ENCODE peak calls at places on chromosome 9, in seven cellular contexts. F is fibroblast of pulmonary artery, C is progenitor cell of endocrine pancreas, G is ovary, T is AG09319, B is brain microvascular endothelial cell, S is Caco-2. O is an unnamed sample.

GRCh38 chr9:79673614-79674013 is 101.8 kb downstream of the TLE4 start:
- DNase-seq in B (no peak), G (no peak), F (no peak), C (no peak), S (no peak), T (no peak), O (no peak)

GRCh38 chr9:72538926-72539702 is 17.7 kb downstream of the TMC1 start:
- DNase-seq in S (no peak), G (no peak), B (no peak), T (no peak), C (no peak), F (no peak), O (no peak)

GRCh38 chr9:71729816-71730526 is 38.3 kb downstream of the CEMIP2 start:
- DNase-seq in G (no peak), C (no peak), F (no peak), T (no peak), S (no peak), B (no peak), O (no peak)

GRCh38 chr9:108271646-108272349 is 584.0 kb downstream of the ACTL7B start:
- DNase-seq in T (peak), C (peak), B (peak), F (peak), S (peak), G (peak), O (no peak)

GRCh38 chr9:98248737-98249474 is 6.5 kb downstream of the TBC1D2 start:
- DNase-seq in C (no peak), F (peak), B (peak), G (peak), T (peak), S (peak), O (no peak)

GRCh38 chr9:68577778-68578591 is 37.3 kb upstream of the TMEM252 start:
- DNase-seq in C (no peak), S (no peak), T (no peak), G (no peak), F (no peak), B (no peak), O (no peak)

GRCh38 chr9:136170291-136170901 is 34.5 kb downstream of the LHX3 start:
- DNase-seq in B (no peak), T (no peak), S (no peak), C (peak), F (peak), G (peak), O (peak)

GRCh38 chr9:90905822-90906221 is 104.2 kb downstream of the SYK start:
- DNase-seq in S (no peak), C (no peak), B (no peak), T (no peak), F (no peak), G (no peak), O (no peak)

GRCh38 chr9:129703667-129704355 is 38.4 kb downstream of the PRRX2 start:
- DNase-seq in G (peak), S (no peak), C (no peak), T (peak), F (peak), B (no peak), O (no peak)

GRCh38 chr9:134045841-134046544 is 20.7 kb downstream of the BRD3OS start:
- DNase-seq in S (no peak), F (no peak), C (no peak), T (no peak), G (no peak), B (no peak), O (no peak)

GRCh38 chr9:127742435-127743088 is 7.5 kb upstream of the TOR2A start:
- DNase-seq in G (peak), B (no peak), S (peak), T (peak), F (peak), C (peak), O (no peak)

GRCh38 chr9:103755986-103756385 is 338.1 kb upstream of the SMC2 start:
- DNase-seq in T (no peak), C (no peak), G (no peak), F (no peak), S (no peak), B (no peak), O (no peak)

GRCh38 chr9:69056416-69056815 is 20.9 kb downstream of the FXN start:
- DNase-seq in G (no peak), C (no peak), S (no peak), B (no peak), T (no peak), F (no peak), O (no peak)

GRCh38 chr9:129138476-129139232 is 27.4 kb downstream of the PTPA start:
- DNase-seq in B (no peak), G (peak), F (peak), C (no peak), T (no peak), S (no peak), O (no peak)

GRCh38 chr9:90142580-90142979 is 500.0 kb downstream of the DIRAS2 start:
- DNase-seq in S (peak), C (no peak), T (peak), F (peak), G (no peak), B (peak), O (no peak)

GRCh38 chr9:88989961-88990570 is 1.2 kb upstream of the S1PR3 start:
- DNase-seq in T (no peak), C (no peak), S (no peak), F (no peak), B (no peak), G (no peak), O (no peak)

GRCh38 chr9:88988796-88989641 is 2.2 kb upstream of the S1PR3 start:
- DNase-seq in F (peak), G (no peak), C (no peak), T (no peak), S (no peak), B (no peak), O (no peak)

GRCh38 chr9:88992556-88992955 is 1.3 kb downstream of the S1PR3 start:
- DNase-seq in B (no peak), T (no peak), C (no peak), S (no peak), F (no peak), G (no peak), O (no peak)

GRCh38 chr9:88991066-88992030 is at the start of gene S1PR3:
- DNase-seq in G (peak), B (no peak), F (no peak), T (no peak), S (peak), C (peak), O (no peak)

DNA sequence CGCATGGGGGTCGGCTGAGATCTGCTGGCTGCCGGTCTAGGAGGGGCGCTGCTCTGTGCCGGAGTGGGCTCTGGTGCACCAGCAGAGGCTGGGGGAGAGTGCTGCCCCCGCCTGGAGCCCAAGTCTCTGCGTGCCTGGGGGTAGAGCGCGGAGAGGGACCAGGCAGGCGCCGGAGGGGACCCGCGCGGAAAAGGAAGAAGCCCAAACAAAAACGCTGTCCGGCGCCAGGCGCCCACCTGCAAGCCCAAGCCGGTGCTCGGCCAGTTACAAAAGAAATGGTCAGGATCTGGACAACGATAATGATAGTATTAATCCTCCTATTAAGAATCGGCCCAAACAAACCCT is 575 bp upstream of the S1PR3 start:
- DNase-seq in G (no peak), C (peak), B (no peak), T (no peak), F (no peak), S (no peak), O (no peak)
- TF ChIP-seq CTCF in G (no peak), C (peak), B (peak), T (peak), F (no peak), S (no peak), O (no peak)

GRCh38 chr9:84939766-84940165 is 270.2 kb downstream of the NTRK2 start:
- DNase-seq in F (no peak), B (no peak), G (no peak), S (no peak), C (no peak), T (no peak), O (no peak)

GRCh38 chr9:84940294-84940693 is 270.8 kb downstream of the NTRK2 start:
- DNase-seq in B (no peak), S (no peak), G (no peak), F (no peak), T (no peak), C (no peak), O (no peak)

GRCh38 chr9:84932915-84933527 is 263.5 kb downstream of the NTRK2 start:
- DNase-seq in B (no peak), T (no peak), C (no peak), F (no peak), G (no peak), S (no peak), O (no peak)

GRCh38 chr9:84935528-84936117 is 266.1 kb downstream of the NTRK2 start:
- DNase-seq in G (no peak), S (no peak), T (no peak), B (no peak), C (no peak), F (no peak), O (no peak)

DNA sequence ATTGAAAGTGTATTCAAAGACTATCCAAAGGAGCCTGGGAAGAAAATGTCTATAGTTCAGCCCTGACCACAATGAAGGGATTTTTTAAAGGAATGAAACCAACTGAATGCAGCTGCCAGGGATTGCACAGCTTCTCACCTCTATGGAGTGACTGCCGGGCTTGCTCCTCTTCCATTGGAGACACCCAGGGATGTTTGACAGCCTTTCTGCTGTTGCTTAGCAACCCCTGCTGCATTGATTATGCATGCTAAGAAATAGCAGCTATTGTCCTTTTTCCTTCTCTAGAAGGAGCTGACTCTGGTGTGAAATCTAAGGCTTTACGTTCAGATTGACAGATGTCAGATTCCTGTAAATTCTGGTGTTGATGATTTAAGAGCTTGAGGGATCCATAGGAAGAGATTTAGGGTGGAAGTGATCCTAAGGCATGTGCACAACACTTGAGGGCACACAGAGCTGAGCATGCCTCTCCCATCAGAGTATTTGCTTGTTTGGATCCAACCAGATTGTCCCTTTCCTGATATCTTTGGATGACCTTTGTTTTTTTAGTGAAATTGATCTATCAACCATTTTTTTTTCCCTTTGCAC is 267.6 kb downstream of the NTRK2 start:
- DNase-seq in C (no peak), G (no peak), B (no peak), F (no peak), T (no peak), S (no peak), O (no peak)
- TF ChIP-seq CTCF in C (no peak), G (no peak), B (no peak), F (no peak), T (no peak), S (no peak), O (no peak)

DNA sequence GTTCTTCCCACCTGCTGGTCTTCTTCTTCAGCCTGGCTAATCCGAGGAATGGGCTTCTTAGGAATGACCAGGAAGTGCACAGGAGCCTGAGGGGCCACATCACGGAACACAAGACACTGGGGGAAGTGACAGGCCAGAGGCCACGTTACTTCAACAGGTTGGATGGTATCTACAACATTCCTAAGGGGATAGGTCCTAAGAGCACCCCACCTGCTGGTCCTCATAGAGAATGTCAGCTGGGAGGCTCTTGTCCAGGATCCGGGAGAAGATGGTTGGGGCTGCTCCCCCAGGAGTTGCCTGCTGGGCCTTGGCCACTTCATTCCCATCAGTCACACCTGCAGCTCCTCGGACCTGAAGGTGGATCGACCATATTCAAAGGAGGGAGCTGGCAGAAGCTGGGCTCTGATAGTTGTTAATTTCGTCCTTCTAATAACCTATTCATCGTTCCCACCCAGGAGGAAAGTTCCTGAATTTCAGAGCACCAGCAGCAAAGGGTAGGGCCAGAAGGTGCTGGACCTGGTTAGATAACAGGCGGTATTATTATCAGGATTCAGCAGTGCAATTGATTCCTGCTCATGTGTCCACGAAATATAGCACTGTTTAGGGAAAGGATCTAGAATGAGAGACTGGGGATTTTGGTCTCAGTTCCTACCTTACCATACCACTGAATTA is 1.3 kb downstream of the HINT2 start:
- DNase-seq in F (peak), G (no peak), S (peak), C (no peak), T (no peak), B (no peak), O (no peak)
- TF ChIP-seq CTCF in F (peak), G (no peak), S (peak), C (peak), T (peak), B (peak), O (no peak)

DNA sequence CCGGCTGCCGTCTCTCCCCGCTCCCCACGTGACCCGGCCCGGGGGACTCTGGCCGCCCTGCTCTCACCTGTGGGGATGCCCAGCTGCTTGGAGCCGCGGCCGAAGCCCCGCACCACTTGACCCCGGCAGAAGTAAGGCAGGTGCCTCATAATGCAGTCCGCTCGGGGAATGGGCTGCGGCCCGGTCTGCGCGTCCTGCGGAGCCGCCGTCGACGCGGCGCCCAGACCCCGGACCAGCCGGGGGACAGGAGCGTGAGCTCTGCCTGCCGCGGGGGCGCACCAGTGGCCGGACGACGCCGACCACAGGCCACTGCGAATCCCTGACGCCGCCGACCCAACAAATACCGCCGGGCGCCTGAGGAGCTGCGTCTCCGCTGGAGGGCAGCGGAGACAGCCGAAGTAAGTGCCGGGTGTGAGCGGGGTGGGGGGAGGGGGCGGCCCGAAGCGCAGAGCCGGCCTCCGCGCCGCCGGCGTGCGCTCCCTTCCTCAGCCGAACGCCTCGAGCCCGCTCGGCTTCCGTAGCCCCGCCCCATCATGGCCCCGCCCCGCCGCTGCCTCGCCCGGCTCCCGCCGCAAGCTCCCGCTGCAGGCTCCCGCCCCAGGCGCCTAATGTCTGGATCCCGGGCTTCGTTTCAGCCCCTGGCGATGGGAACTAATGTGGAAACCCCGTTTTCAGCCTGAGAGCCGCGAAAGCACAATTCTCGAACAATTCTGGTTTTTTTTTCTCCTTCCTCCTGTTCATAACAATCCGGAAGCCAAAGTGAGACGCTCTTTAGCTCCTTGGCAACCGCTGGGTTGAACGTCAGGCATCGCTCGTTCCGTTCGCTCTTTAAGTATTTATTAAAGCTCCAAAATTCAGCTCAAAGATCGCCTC is at the start of gene RFK:
- DNase-seq in T (peak), B (peak), S (peak), G (peak), C (peak), F (peak), O (peak)
- TF ChIP-seq CTCF in T (peak), B (peak), S (no peak), G (no peak), C (peak), F (peak), O (no peak)

GRCh38 chr9:115193777-115194176 is 75.8 kb upstream of the TNC start:
- DNase-seq in C (no peak), T (no peak), B (no peak), G (no peak), F (no peak), S (no peak), O (no peak)
- TF ChIP-seq CTCF in C (no peak), T (no peak), B (no peak), G (no peak), F (no peak), S (no peak), O (no peak)

GRCh38 chr9:114587345-114588149 is at the start of gene ATP6V1G1:
- DNase-seq in G (peak), S (peak), F (peak), T (peak), B (peak), C (peak), O (peak)
- TF ChIP-seq CTCF in G (no peak), S (no peak), F (peak), T (peak), B (no peak), C (peak), O (no peak)

GRCh38 chr9:17837931-17838330 is 259.1 kb downstream of the SH3GL2 start:
- DNase-seq in B (no peak), C (no peak), G (no peak), F (peak), S (no peak), T (no peak), O (no peak)
- TF ChIP-seq CTCF in B (no peak), C (peak), G (no peak), F (peak), S (no peak), T (no peak), O (no peak)

DNA sequence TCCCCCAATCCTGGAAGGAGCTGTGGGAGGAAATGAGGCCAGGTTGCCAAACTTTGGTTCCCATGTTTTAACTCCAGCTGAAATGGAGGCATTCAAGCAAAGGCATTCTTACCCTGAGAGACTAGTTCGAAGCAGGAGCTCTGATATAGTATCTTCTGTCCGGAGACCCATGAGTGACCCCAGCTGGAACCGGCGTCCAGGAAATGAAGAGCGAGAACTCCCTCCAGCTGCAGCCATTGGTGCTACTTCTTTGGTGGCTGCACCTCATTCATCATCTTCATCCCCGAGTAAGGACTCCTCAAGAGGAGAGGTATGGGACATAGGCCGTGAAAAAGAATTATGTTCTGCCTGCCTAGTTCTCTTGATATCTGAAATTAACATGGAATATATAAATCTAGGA is 75.7 kb downstream of the GAPVD1 start:
- DNase-seq in F (no peak), C (no peak), G (no peak), T (no peak), B (no peak), S (peak), O (no peak)
- TF ChIP-seq CTCF in F (no peak), C (peak), G (no peak), T (no peak), B (peak), S (no peak), O (no peak)